ENCODE peak calls at places on chromosomes 5 and 9, in four cellular contexts. One of them, this sample, is unnamed.

GRCh38 chr5:59525957-59526356 is 367.6 kb downstream of the PDE4D start:
- DNase-seq in GM12891: no peak
- DNase-seq in GM12878: no peak
- DNase-seq in K562: no peak
- DNase-seq in this sample: no peak

GRCh38 chr5:102481044-102481715 is 17.6 kb downstream of the SLCO6A1 start:
- DNase-seq in GM12891: no peak
- DNase-seq in GM12878: no peak
- DNase-seq in K562: no peak
- DNase-seq in this sample: no peak

GRCh38 chr9:4497855-4498254 is 7.6 kb downstream of the SLC1A1 start:
- DNase-seq in GM12891: no peak
- DNase-seq in GM12878: no peak
- DNase-seq in K562: no peak
- DNase-seq in this sample: no peak

GRCh38 chr9:136160321-136160938 is 41.8 kb upstream of the TMEM250 start:
- DNase-seq in GM12891: no peak
- DNase-seq in GM12878: no peak
- DNase-seq in K562: peak; percentile 38
- DNase-seq in this sample: no peak

GRCh38 chr9:111095423-111095822 is 57.2 kb upstream of the LPAR1 start:
- DNase-seq in GM12891: no peak
- DNase-seq in GM12878: no peak
- DNase-seq in K562: no peak
- DNase-seq in this sample: no peak

GRCh38 chr5:25160851-25161348 is 516.1 kb upstream of the CDH10 start:
- DNase-seq in GM12891: no peak
- DNase-seq in GM12878: no peak
- DNase-seq in K562: no peak
- DNase-seq in this sample: no peak

GRCh38 chr5:160352308-160352707 is 18.1 kb downstream of the C1QTNF2 start:
- DNase-seq in GM12891: no peak
- DNase-seq in GM12878: no peak
- DNase-seq in K562: no peak
- DNase-seq in this sample: no peak

GRCh38 chr5:170491479-170491878 is 12.3 kb upstream of the KCNIP1 start:
- DNase-seq in GM12891: no peak
- DNase-seq in GM12878: no peak
- DNase-seq in K562: no peak
- DNase-seq in this sample: peak; percentile 47

GRCh38 chr9:99822096-99822595 is 461 bp downstream of the NR4A3 start:
- DNase-seq in GM12891: peak; percentile 21
- DNase-seq in GM12878: no peak
- DNase-seq in K562: peak; percentile 47
- DNase-seq in this sample: no peak

GRCh38 chr5:107669543-107670027 is 1.2 kb downstream of the EFNA5 start:
- DNase-seq in GM12891: no peak
- DNase-seq in GM12878: no peak
- DNase-seq in K562: no peak
- DNase-seq in this sample: no peak

GRCh38 chr9:134321957-134322741 is 4.1 kb upstream of the RXRA start:
- DNase-seq in GM12891: no peak
- DNase-seq in GM12878: no peak
- DNase-seq in K562: no peak
- DNase-seq in this sample: no peak

GRCh38 chr9:134963546-134963945 is 45.8 kb upstream of the FCN1 start:
- DNase-seq in GM12891: no peak
- DNase-seq in GM12878: no peak
- DNase-seq in K562: no peak
- DNase-seq in this sample: no peak

GRCh38 chr9:106350777-106351176 is 512.2 kb upstream of the ZNF462 start:
- DNase-seq in GM12891: no peak
- DNase-seq in GM12878: no peak
- DNase-seq in K562: no peak
- DNase-seq in this sample: peak; percentile 5

GRCh38 chr9:38067892-38068615 is 973 bp downstream of the SHB start:
- DNase-seq in GM12891: peak; percentile 33
- DNase-seq in GM12878: no peak
- DNase-seq in K562: peak; percentile 49
- DNase-seq in this sample: no peak

GRCh38 chr5:109105631-109106267 is 304.0 kb downstream of the PJA2 start:
- DNase-seq in GM12891: no peak
- DNase-seq in GM12878: no peak
- DNase-seq in K562: no peak
- DNase-seq in this sample: no peak

GRCh38 chr5:1016476-1016875 is 7.9 kb downstream of the NKD2 start:
- DNase-seq in GM12891: no peak
- DNase-seq in GM12878: no peak
- DNase-seq in K562: no peak
- DNase-seq in this sample: no peak

GRCh38 chr5:24363789-24364534 is 280.8 kb downstream of the CDH10 start:
- DNase-seq in GM12891: no peak
- DNase-seq in GM12878: no peak
- DNase-seq in K562: no peak
- DNase-seq in this sample: no peak

GRCh38 chr5:66666778-66667177 is 70.6 kb downstream of the MAST4 start:
- DNase-seq in GM12891: no peak
- DNase-seq in GM12878: no peak
- DNase-seq in K562: no peak
- DNase-seq in this sample: no peak

GRCh38 chr9:88390371-88390990 is 2.2 kb downstream of the SPIN1 start:
- DNase-seq in GM12891: no peak
- DNase-seq in GM12878: no peak
- DNase-seq in K562: no peak
- DNase-seq in this sample: no peak

GRCh38 chr9:129627556-129628492 is 1.9 kb downstream of the NTMT1 start:
- DNase-seq in GM12891: no peak
- DNase-seq in GM12878: no peak
- DNase-seq in K562: no peak
- DNase-seq in this sample: no peak

GRCh38 chr9:125889122-125889523 is 141.9 kb downstream of the PBX3 start:
- DNase-seq in GM12891: no peak
- DNase-seq in GM12878: no peak
- DNase-seq in K562: no peak
- DNase-seq in this sample: no peak

GRCh38 chr5:121246971-121247370 is 604.7 kb upstream of the FTMT start:
- DNase-seq in GM12891: no peak
- DNase-seq in GM12878: no peak
- DNase-seq in K562: no peak
- DNase-seq in this sample: no peak

DNA sequence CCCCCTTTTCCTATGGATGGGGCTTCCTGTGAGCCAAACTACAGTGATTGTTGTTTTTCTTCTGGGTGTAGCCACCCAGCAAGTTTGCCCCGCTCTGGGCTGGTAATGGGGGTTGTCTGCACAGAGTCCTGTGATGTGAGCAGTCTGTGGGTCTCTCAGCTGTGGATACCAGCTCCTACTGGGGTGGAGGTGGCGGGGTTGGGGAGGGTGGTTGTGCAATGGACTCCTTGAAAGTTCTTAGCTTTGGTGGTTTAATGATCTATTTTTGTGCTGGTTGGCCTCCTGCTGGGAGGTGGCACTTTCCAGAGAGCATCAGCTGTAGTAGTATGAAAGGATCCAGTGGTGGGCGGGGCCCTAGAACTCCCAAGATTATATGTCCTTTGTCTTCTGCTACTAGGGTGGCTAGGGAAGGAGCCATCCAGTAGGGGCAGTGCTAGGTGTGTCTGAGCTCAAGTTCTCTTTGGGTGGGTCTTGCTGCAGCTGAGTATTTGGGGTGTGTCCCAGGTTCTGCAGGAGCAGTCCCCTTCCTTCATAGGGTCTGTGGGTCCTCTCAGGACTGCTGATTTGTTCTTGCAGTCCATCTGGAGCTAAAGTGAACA is 275.6 kb upstream of the PAPPA start:
- DNase-seq in GM12891: no peak
- DNase-seq in GM12878: no peak
- DNase-seq in K562: no peak
- DNase-seq in this sample: no peak
- TF ChIP-seq SPI1 in GM12891: no peak
- TF ChIP-seq SPI1 in GM12878: no peak
- TF ChIP-seq SPI1 in K562: no peak
- TF ChIP-seq SPI1 in this sample: no peak

GRCh38 chr5:145958463-145958862 is 22.1 kb downstream of the SH3RF2 start:
- DNase-seq in GM12891: no peak
- DNase-seq in GM12878: no peak
- DNase-seq in K562: no peak
- DNase-seq in this sample: no peak

GRCh38 chr5:145957388-145957787 is 21.0 kb downstream of the SH3RF2 start:
- DNase-seq in GM12891: no peak
- DNase-seq in GM12878: no peak
- DNase-seq in K562: no peak
- DNase-seq in this sample: no peak

GRCh38 chr5:145962001-145962400 is 25.6 kb downstream of the SH3RF2 start:
- DNase-seq in GM12891: no peak
- DNase-seq in GM12878: no peak
- DNase-seq in K562: no peak
- DNase-seq in this sample: no peak

GRCh38 chr5:145960166-145960565 is 23.8 kb downstream of the SH3RF2 start:
- DNase-seq in GM12891: no peak
- DNase-seq in GM12878: no peak
- DNase-seq in K562: no peak
- DNase-seq in this sample: no peak

DNA sequence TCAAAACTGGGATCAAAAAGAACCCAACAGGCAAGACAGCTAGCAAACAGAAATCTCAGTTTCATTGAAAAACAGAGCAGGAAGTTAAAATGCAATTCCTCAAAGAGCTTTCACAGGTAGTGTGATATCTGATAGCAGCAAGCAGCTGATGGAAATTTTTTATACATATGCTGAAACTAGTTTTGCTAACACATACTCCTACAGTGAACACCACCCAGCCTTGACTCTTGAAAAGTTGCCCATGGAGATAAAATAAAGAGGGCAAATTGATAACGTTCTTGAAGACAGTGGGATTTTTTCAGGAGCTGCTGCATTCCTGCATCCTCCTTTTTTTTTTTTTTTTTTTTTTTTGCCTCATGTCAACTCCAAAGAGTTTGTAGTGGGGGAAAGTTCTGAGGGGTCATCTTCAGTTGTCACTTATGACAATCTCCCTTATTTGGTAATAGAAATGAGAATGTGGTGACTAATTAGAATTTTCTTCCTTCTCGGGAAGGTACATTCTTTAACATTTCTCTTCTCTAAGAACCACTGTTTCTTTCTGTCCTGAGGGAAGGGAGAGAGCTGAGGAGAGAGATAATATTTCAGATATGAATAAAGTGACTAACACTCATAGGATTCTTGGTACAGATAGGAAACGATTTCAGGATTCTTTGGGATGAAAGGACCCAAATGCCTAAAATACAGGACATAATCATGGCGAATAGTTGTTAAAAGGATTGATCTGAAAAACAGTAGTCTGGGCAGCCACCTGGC is 24.6 kb downstream of the SH3RF2 start:
- DNase-seq in GM12891: no peak
- DNase-seq in GM12878: no peak
- DNase-seq in K562: no peak
- DNase-seq in this sample: no peak
- TF ChIP-seq SPI1 in GM12891: no peak
- TF ChIP-seq SPI1 in GM12878: no peak
- TF ChIP-seq SPI1 in K562: no peak
- TF ChIP-seq SPI1 in this sample: no peak

GRCh38 chr9:94675008-94675841 is 35.9 kb upstream of the FBP1 start:
- DNase-seq in GM12891: no peak
- DNase-seq in GM12878: no peak
- DNase-seq in K562: no peak
- DNase-seq in this sample: no peak
- TF ChIP-seq SPI1 in GM12891: no peak
- TF ChIP-seq SPI1 in GM12878: no peak
- TF ChIP-seq SPI1 in K562: no peak
- TF ChIP-seq SPI1 in this sample: no peak

GRCh38 chr9:76567086-76567485 is 108.1 kb downstream of the GCNT1 start:
- DNase-seq in GM12891: no peak
- DNase-seq in GM12878: no peak
- DNase-seq in K562: no peak
- DNase-seq in this sample: no peak

GRCh38 chr9:76574171-76574767 is 115.3 kb downstream of the GCNT1 start:
- DNase-seq in GM12891: no peak
- DNase-seq in GM12878: no peak
- DNase-seq in K562: no peak
- DNase-seq in this sample: peak; percentile 40

GRCh38 chr9:76570820-76571219 is 111.8 kb downstream of the GCNT1 start:
- DNase-seq in GM12891: no peak
- DNase-seq in GM12878: no peak
- DNase-seq in K562: no peak
- DNase-seq in this sample: peak; percentile 55

GRCh38 chr9:76572205-76572550 is 113.2 kb downstream of the GCNT1 start:
- DNase-seq in GM12891: no peak
- DNase-seq in GM12878: no peak
- DNase-seq in K562: no peak
- DNase-seq in this sample: no peak

GRCh38 chr9:76571288-76572204 is 112.6 kb downstream of the GCNT1 start:
- DNase-seq in GM12891: no peak
- DNase-seq in GM12878: peak; percentile 53
- DNase-seq in K562: no peak
- DNase-seq in this sample: peak; percentile 80
- TF ChIP-seq SPI1 in GM12891: peak; percentile 42
- TF ChIP-seq SPI1 in GM12878: peak; percentile 10
- TF ChIP-seq SPI1 in K562: no peak
- TF ChIP-seq SPI1 in this sample: peak; percentile 33

GRCh38 chr5:157731272-157732129 is at the start of gene THG1L:
- DNase-seq in GM12891: peak; percentile 71
- DNase-seq in GM12878: peak; percentile 94
- DNase-seq in K562: peak; percentile 99
- DNase-seq in this sample: peak; percentile 100

GRCh38 chr5:157732130-157732783 is 1.0 kb downstream of the THG1L start:
- DNase-seq in GM12891: no peak
- DNase-seq in GM12878: no peak
- DNase-seq in K562: no peak
- DNase-seq in this sample: no peak

GRCh38 chr5:157735991-157736390 is 4.8 kb downstream of the THG1L start:
- DNase-seq in GM12891: no peak
- DNase-seq in GM12878: no peak
- DNase-seq in K562: no peak
- DNase-seq in this sample: no peak

GRCh38 chr5:157732784-157733262 is 1.6 kb downstream of the THG1L start:
- DNase-seq in GM12891: no peak
- DNase-seq in GM12878: no peak
- DNase-seq in K562: no peak
- DNase-seq in this sample: no peak

GRCh38 chr5:157734466-157734865 is 3.2 kb downstream of the THG1L start:
- DNase-seq in GM12891: no peak
- DNase-seq in GM12878: no peak
- DNase-seq in K562: no peak
- DNase-seq in this sample: no peak
- TF ChIP-seq SPI1 in GM12891: no peak
- TF ChIP-seq SPI1 in GM12878: no peak
- TF ChIP-seq SPI1 in K562: no peak
- TF ChIP-seq SPI1 in this sample: no peak

GRCh38 chr9:84463272-84463671 is 122.7 kb upstream of the SLC28A3 start:
- DNase-seq in GM12891: no peak
- DNase-seq in GM12878: no peak
- DNase-seq in K562: no peak
- DNase-seq in this sample: no peak
- TF ChIP-seq SPI1 in GM12891: no peak
- TF ChIP-seq SPI1 in GM12878: no peak
- TF ChIP-seq SPI1 in K562: no peak
- TF ChIP-seq SPI1 in this sample: no peak

GRCh38 chr5:153678617-153679329 is 188.3 kb downstream of the GRIA1 start:
- DNase-seq in GM12891: no peak
- DNase-seq in GM12878: no peak
- DNase-seq in K562: no peak
- DNase-seq in this sample: no peak
- TF ChIP-seq SPI1 in GM12891: no peak
- TF ChIP-seq SPI1 in GM12878: no peak
- TF ChIP-seq SPI1 in K562: no peak
- TF ChIP-seq SPI1 in this sample: no peak